ENCODE peak calls at places on chromosome 7, in seven cellular contexts. E, M, W, I, V, K and Y are unnamed samples.

GRCh38 chr7:29106128-29106988 is 40.0 kb downstream of the CPVL start:
- DNase-seq in K (peak), I (no peak), W (peak), V (peak), E (no peak), M (peak), Y (peak)

GRCh38 chr7:22319424-22320403 is 37.2 kb downstream of the RAPGEF5 start:
- DNase-seq in I (no peak), E (no peak), V (no peak), W (no peak), M (no peak), K (peak), Y (no peak)

GRCh38 chr7:84394219-84394618 is 199.6 kb upstream of the SEMA3A start:
- DNase-seq in M (no peak), V (no peak), W (no peak), E (no peak), I (no peak), K (no peak), Y (no peak)

GRCh38 chr7:17554341-17555015 is 256.0 kb downstream of the AHR start:
- DNase-seq in V (no peak), M (no peak), I (no peak), K (no peak), W (peak), E (no peak), Y (no peak)

GRCh38 chr7:95473276-95473985 is 12.3 kb upstream of the ASB4 start:
- DNase-seq in V (no peak), I (no peak), M (no peak), E (no peak), K (peak), W (no peak), Y (no peak)

GRCh38 chr7:139811106-139811505 is 18.0 kb upstream of the TBXAS1 start:
- DNase-seq in M (no peak), W (peak), I (no peak), K (no peak), E (no peak), V (no peak), Y (no peak)

GRCh38 chr7:111730476-111731300 is 168.4 kb upstream of the IMMP2L start:
- DNase-seq in K (peak), M (no peak), I (peak), W (no peak), E (no peak), V (no peak), Y (no peak)

GRCh38 chr7:7639847-7640220 is 718 bp upstream of the UMAD1 start:
- DNase-seq in M (peak), K (no peak), W (no peak), V (no peak), E (peak), I (no peak), Y (no peak)

GRCh38 chr7:132646064-132646463 is 69.8 kb upstream of the PLXNA4 start:
- DNase-seq in V (no peak), W (peak), I (no peak), K (no peak), E (no peak), M (no peak), Y (no peak)

GRCh38 chr7:89002942-89003618 is 207.5 kb upstream of the TEX47 start:
- DNase-seq in K (no peak), W (peak), E (no peak), V (no peak), M (no peak), I (no peak), Y (peak)